ENCODE peak calls at places on chromosomes 7 and 10, in five cellular contexts. Q, G, A, Y and J are unnamed samples.

GRCh38 chr7:30562498-30562897 is 32.2 kb upstream of the GARS1 start:
- DNase-seq in Q (no peak), G (no peak), A (peak; percentile 73), Y (no peak), J (no peak)

GRCh38 chr10:58856508-58857240 is 319.8 kb upstream of the PHYHIPL start:
- DNase-seq in Q (peak; percentile 42), G (no peak), A (peak; percentile 96), Y (no peak), J (peak; percentile 37)

GRCh38 chr10:76984559-76985443 is 652.8 kb downstream of the KCNMA1 start:
- DNase-seq in Q (peak; percentile 78), G (peak; percentile 51), A (peak; percentile 79), Y (peak; percentile 72), J (peak; percentile 75)

GRCh38 chr7:155808551-155809331 is 3.5 kb downstream of the SHH start:
- DNase-seq in Q (no peak), G (no peak), A (no peak), Y (no peak), J (no peak)

GRCh38 chr10:22849077-22849810 is 78.6 kb upstream of the ARMC3 start:
- DNase-seq in Q (peak; percentile 73), G (peak; percentile 80), A (no peak), Y (peak; percentile 40), J (peak; percentile 87)

GRCh38 chr7:64874114-64874513 is 29.0 kb upstream of the ZNF273 start:
- DNase-seq in Q (no peak), G (no peak), A (no peak), Y (no peak), J (no peak)

GRCh38 chr7:77989981-77990566 is 191.5 kb downstream of the PHTF2 start:
- DNase-seq in Q (no peak), G (no peak), A (no peak), Y (no peak), J (no peak)

GRCh38 chr7:27661776-27662489 is 750 bp downstream of the HIBADH start:
- DNase-seq in Q (no peak), G (no peak), A (peak; percentile 19), Y (no peak), J (peak; percentile 33)

GRCh38 chr7:95092332-95092731 is 184.9 kb downstream of the PPP1R9A start:
- DNase-seq in Q (no peak), G (no peak), A (no peak), Y (no peak), J (no peak)

GRCh38 chr7:148489678-148490077 is 100.9 kb upstream of the C7orf33 start:
- DNase-seq in Q (no peak), G (no peak), A (no peak), Y (no peak), J (no peak)

GRCh38 chr7:18708204-18708603 is 212.7 kb downstream of the HDAC9 start:
- DNase-seq in Q (no peak), G (no peak), A (no peak), Y (no peak), J (no peak)

GRCh38 chr7:4715385-4715770 is 33.3 kb downstream of the FOXK1 start:
- DNase-seq in Q (no peak), G (no peak), A (peak; percentile 88), Y (peak; percentile 53), J (peak; percentile 62)

GRCh38 chr7:4880218-4880617 is 3.3 kb downstream of the RADIL start:
- DNase-seq in Q (no peak), G (no peak), A (no peak), Y (no peak), J (no peak)

GRCh38 chr10:30694492-30695228 is 65.1 kb upstream of the LYZL2 start:
- DNase-seq in Q (no peak), G (no peak), A (no peak), Y (no peak), J (no peak)

GRCh38 chr10:113518415-113518814 is 34.4 kb upstream of the HABP2 start:
- DNase-seq in Q (no peak), G (no peak), A (no peak), Y (no peak), J (no peak)

GRCh38 chr10:107417446-107417845 is 252.9 kb upstream of the SORCS1 start:
- DNase-seq in Q (no peak), G (no peak), A (peak; percentile 1), Y (no peak), J (no peak)

GRCh38 chr7:84790873-84791272 is 396.0 kb downstream of the SEMA3D start:
- DNase-seq in Q (no peak), G (no peak), A (peak; percentile 62), Y (no peak), J (no peak)

GRCh38 chr10:61452229-61452651 is 941 bp downstream of the TMEM26 start:
- DNase-seq in Q (no peak), G (no peak), A (no peak), Y (no peak), J (no peak)

GRCh38 chr10:70492786-70493659 is 14.5 kb downstream of the PALD1 start:
- DNase-seq in Q (no peak), G (no peak), A (peak; percentile 30), Y (no peak), J (no peak)

GRCh38 chr7:89988070-89988469 is 166.2 kb upstream of the STEAP1 start:
- DNase-seq in Q (no peak), G (no peak), A (no peak), Y (no peak), J (no peak)

GRCh38 chr10:78777466-78778256 is 291.1 kb upstream of the ZMIZ1 start:
- DNase-seq in Q (no peak), G (peak; percentile 32), A (peak; percentile 57), Y (peak; percentile 41), J (peak; percentile 69)

GRCh38 chr7:32774411-32774970 is 117.1 kb downstream of the KBTBD2 start:
- DNase-seq in Q (no peak), G (no peak), A (no peak), Y (no peak), J (no peak)

GRCh38 chr10:121526801-121527221 is 71.4 kb downstream of the FGFR2 start:
- DNase-seq in Q (no peak), G (no peak), A (no peak), Y (no peak), J (no peak)

GRCh38 chr10:109040622-109041021 is 882.7 kb downstream of the XPNPEP1 start:
- DNase-seq in Q (no peak), G (no peak), A (no peak), Y (no peak), J (no peak)

GRCh38 chr7:27346531-27347260 is 104.1 kb downstream of the EVX1 start:
- DNase-seq in Q (peak; percentile 60), G (no peak), A (peak; percentile 84), Y (peak; percentile 46), J (peak; percentile 27)

GRCh38 chr7:45589915-45590678 is 15.9 kb downstream of the ADCY1 start:
- DNase-seq in Q (no peak), G (no peak), A (no peak), Y (peak; percentile 2), J (no peak)

GRCh38 chr7:147579148-147579547 is 1011.4 kb upstream of the C7orf33 start:
- DNase-seq in Q (no peak), G (no peak), A (no peak), Y (no peak), J (no peak)

GRCh38 chr10:132386419-132386831 is 10.6 kb upstream of the PWWP2B start:
- DNase-seq in Q (peak; percentile 10), G (no peak), A (no peak), Y (no peak), J (no peak)

GRCh38 chr7:124784879-124785818 is 19.6 kb upstream of the GPR37 start:
- DNase-seq in Q (peak; percentile 70), G (no peak), A (peak; percentile 73), Y (no peak), J (no peak)

GRCh38 chr7:5143935-5144903 is 45.8 kb upstream of the WIPI2 start:
- DNase-seq in Q (no peak), G (no peak), A (peak; percentile 1), Y (no peak), J (peak; percentile 6)

GRCh38 chr10:85995791-85996190 is 370.8 kb downstream of the GRID1 start:
- DNase-seq in Q (peak; percentile 54), G (no peak), A (peak; percentile 0), Y (no peak), J (no peak)

GRCh38 chr7:517848-518629 is 1.6 kb downstream of the PDGFA start:
- DNase-seq in Q (peak; percentile 72), G (peak; percentile 45), A (peak; percentile 58), Y (peak; percentile 53), J (peak; percentile 81)

DNA sequence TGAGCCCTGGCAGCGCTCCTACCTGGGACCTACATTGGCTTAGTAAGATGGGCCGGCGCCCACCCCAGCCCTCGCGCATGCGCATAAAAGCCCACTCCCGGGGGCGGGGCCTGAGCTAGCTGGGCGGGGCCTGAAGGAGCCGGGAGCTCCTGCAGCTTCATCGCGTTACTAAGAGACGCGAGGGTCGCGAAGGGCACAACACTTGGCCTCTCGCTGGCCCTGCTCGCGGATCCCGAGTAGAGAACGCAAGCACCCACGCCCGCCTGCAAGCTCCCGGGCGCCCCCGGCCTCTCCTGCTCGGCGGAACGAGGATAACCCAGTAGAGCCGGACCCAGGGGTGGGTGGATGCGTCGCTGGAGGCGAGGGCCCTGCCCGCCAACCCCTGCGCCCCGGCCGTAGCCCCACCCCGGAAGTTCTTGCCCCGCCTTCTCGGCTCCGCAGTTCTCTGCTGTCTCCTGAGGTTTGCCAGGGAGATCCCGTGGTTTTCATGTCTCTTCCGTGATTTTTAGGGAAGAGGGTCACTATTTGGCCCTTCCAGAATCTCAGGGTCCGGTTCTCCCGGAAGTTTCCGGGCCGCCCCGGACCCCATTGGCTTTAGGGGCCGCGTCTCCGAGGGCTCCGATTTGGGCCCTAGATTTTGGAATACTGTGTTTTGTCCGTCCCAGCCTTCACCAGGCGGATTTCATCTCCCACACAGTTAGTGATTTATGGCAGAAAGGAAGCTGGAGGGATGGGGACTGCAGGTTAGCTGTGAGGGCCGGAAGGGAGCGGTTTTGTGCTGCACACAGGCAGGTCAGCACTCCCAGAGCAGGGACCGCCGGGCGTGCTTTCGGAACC is at the start of gene MEIG1:
- DNase-seq in Q (peak; percentile 92), G (peak; percentile 82), A (peak; percentile 90), Y (peak; percentile 94), J (peak; percentile 94)
- TF ChIP-seq POLR2A in Q (peak; percentile 87), G (peak; percentile 46), A (peak; percentile 64), Y (peak; percentile 57), J (no peak)

GRCh38 chr7:68250143-68250542 is 1253.5 kb downstream of the TYW1 start:
- DNase-seq in Q (no peak), G (no peak), A (no peak), Y (no peak), J (no peak)
- H3K4me1 ChIP-seq in Q (no peaks in the 10 kb centered on the region), G (no peaks in the 10 kb centered on the region), A (no peaks in the 10 kb centered on the region), Y (no peaks in the 10 kb centered on the region), J (no peaks in the 10 kb centered on the region)

DNA sequence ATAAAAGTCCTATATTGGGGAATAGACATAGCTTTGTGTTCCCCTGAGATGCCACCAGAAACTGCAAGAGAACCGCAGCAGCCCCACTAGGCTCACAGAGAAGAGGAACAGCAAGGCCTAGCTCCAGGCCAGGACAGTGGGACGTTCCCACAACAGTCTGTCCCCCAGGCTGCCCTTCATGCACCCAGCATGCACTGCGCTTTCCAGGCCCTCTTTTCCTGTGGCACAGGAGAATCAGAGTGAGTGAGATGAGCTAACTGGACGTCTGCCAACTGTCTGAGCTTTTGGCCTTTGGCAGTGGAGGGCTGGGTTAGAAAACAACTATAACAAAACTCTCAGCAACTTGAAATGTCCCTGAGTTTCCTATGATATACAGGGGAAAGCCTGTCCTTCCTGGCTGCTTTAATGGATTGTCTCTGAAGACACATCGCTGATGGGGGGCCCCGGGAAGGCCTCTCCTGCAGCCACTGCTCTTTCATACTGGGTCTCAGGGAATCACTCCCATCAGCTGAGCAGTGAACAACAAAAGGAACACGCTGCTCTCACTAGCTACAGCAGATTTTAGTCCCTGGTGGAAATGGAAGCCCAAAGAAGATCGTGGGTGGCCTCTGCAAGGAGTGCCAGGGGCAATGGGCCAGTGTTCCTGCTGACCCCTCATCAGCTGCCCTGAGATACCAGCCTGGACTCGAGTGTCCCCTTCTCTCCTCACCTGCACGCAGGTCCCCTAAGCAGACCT is 53.5 kb downstream of the PODXL start:
- DNase-seq in Q (no peak), G (no peak), A (peak; percentile 49), Y (peak; percentile 67), J (peak; percentile 74)
- TF ChIP-seq POLR2A in Q (no peak), G (no peak), A (no peak), Y (no peak), J (no peak)

GRCh38 chr10:95442341-95442740 is 118.8 kb downstream of the SORBS1 start:
- DNase-seq in Q (no peak), G (no peak), A (no peak), Y (no peak), J (no peak)
- H3K4me1 ChIP-seq in Q (peaks cover 36% of the 10 kb centered on the region), G (peaks cover 22% of the 10 kb centered on the region), A (peaks cover 3% of the 10 kb centered on the region), Y (peaks cover 6% of the 10 kb centered on the region), J (peaks cover 92% of the 10 kb centered on the region)